ENCODE peak calls at places on chromosomes 11 and 22, in four cellular contexts. T, P, C and S are unnamed samples.

GRCh38 chr11:118628861-118629549 is 21.6 kb downstream of the PHLDB1 start:
- DNase-seq in T (no peak), P (no peak), C (no peak), S (no peak)

GRCh38 chr11:3103076-3103475 is 45.9 kb upstream of the CARS1 start:
- DNase-seq in T (no peak), P (no peak), C (no peak), S (no peak)

GRCh38 chr22:46072981-46073682 is 77.2 kb upstream of the PPARA start:
- DNase-seq in T (no peak), P (no peak), C (no peak), S (no peak)

GRCh38 chr11:66548774-66549630 is 2.3 kb downstream of the ACTN3 start:
- DNase-seq in T (no peak), P (no peak), C (no peak), S (no peak)

GRCh38 chr22:44746836-44747519 is 5.4 kb upstream of the ARHGAP8 start:
- DNase-seq in T (no peak), P (no peak), C (no peak), S (no peak)

GRCh38 chr11:46120711-46121327 is 435 bp downstream of the PHF21A start:
- DNase-seq in T (no peak), P (peak; percentile 27), C (no peak), S (peak; percentile 90)

GRCh38 chr11:6925636-6926207 is 504 bp upstream of the ZNF215 start:
- DNase-seq in T (no peak), P (no peak), C (no peak), S (no peak)

GRCh38 chr11:20597137-20597923 is 2.1 kb upstream of the SLC6A5 start:
- DNase-seq in T (no peak), P (no peak), C (no peak), S (no peak)

GRCh38 chr11:62456630-62457029 is 37.8 kb downstream of the SCGB1A1 start:
- DNase-seq in T (no peak), P (no peak), C (no peak), S (no peak)

GRCh38 chr22:20552450-20552894 is 45.1 kb downstream of the MED15 start:
- DNase-seq in T (no peak), P (no peak), C (no peak), S (no peak)

GRCh38 chr11:31825453-31826391 is 14.6 kb upstream of the PAX6 start:
- DNase-seq in T (no peak), P (no peak), C (no peak), S (no peak)

GRCh38 chr11:88596786-88597185 is 259.2 kb upstream of the CTSC start:
- DNase-seq in T (no peak), P (no peak), C (no peak), S (no peak)

GRCh38 chr11:43968719-43969118 is 26.3 kb downstream of the C11orf96 start:
- DNase-seq in T (no peak), P (no peak), C (no peak), S (no peak)

GRCh38 chr11:63999349-64000025 is 13.2 kb downstream of the OTUB1 start:
- DNase-seq in T (peak; percentile 46), P (no peak), C (no peak), S (peak; percentile 61)

GRCh38 chr11:41289408-41289807 is 170.0 kb downstream of the LRRC4C start:
- DNase-seq in T (no peak), P (no peak), C (no peak), S (no peak)

DNA sequence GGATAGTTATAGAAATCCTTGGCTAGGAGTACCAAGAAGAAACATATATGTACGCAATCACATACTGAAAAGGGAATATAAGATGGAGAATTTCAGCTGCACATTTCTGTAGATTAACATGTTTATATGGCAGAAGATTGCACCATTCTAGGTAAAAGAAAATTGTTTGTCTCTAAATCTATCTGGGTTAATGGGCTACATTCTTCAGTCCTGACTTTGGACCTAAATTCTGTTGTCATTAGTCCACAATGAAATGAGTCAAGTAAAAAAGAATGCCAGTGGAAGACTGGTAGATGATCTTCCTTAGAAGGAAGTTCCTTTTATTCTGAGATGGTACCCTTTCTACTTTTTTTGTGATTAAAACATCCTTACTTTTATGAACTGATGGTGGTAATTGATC is 51.2 kb downstream of the UBASH3B start:
- DNase-seq in T (no peak), P (no peak), C (no peak), S (no peak)
- TF ChIP-seq SUZ12 in T (no peak), P (no peak), C (no peak), S (no peak)

GRCh38 chr11:87493516-87493915 is 455.8 kb downstream of the TMEM135 start:
- DNase-seq in T (peak; percentile 34), P (no peak), C (no peak), S (peak; percentile 75)
- TF ChIP-seq SUZ12 in T (no peak), P (no peak), C (no peak), S (no peak)

GRCh38 chr11:60348116-60348515 is 21.1 kb downstream of the MS4A6E start:
- DNase-seq in T (no peak), P (no peak), C (no peak), S (no peak)

GRCh38 chr11:60344146-60344545 is 17.1 kb downstream of the MS4A6E start:
- DNase-seq in T (no peak), P (no peak), C (no peak), S (no peak)

GRCh38 chr11:60345489-60345888 is 18.4 kb downstream of the MS4A6E start:
- DNase-seq in T (peak; percentile 17), P (no peak), C (no peak), S (peak; percentile 35)

GRCh38 chr11:60347084-60347797 is 20.2 kb downstream of the MS4A6E start:
- DNase-seq in T (no peak), P (no peak), C (no peak), S (no peak)

DNA sequence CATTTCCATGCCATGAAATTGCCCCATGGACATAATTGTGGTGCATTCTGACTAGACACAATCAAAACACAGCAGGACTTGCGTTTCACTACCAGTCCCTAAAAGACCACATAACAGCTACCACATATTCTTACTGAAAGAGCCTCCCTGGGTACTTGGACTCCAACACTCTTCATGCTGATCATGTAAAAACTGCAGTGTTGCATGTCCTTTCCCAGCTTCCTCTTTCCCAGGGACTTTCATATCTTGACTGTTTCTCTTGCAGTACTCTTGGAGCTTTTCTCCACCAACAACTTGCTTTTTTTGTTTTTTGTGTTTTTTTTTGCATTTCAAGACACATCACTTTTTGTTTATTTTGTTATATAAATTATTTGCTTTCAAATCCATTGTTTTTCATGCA is 22.9 kb downstream of the MS4A6E start:
- DNase-seq in T (no peak), P (no peak), C (no peak), S (no peak)
- TF ChIP-seq SUZ12 in T (no peak), P (no peak), C (no peak), S (no peak)

GRCh38 chr11:108307751-108308150 is 84.9 kb downstream of the ATM start:
- DNase-seq in T (no peak), P (no peak), C (no peak), S (no peak)

GRCh38 chr11:108302121-108302785 is 79.4 kb downstream of the ATM start:
- DNase-seq in T (no peak), P (no peak), C (no peak), S (no peak)
- TF ChIP-seq SUZ12 in T (no peak), P (no peak), C (no peak), S (no peak)

GRCh38 chr11:122642971-122643370 is 12.6 kb upstream of the UBASH3B start:
- DNase-seq in T (no peak), P (no peak), C (no peak), S (no peak)
- TF ChIP-seq SUZ12 in T (no peak), P (no peak), C (no peak), S (no peak)

GRCh38 chr11:68692881-68693483 is 8.6 kb downstream of the GAL start:
- DNase-seq in T (no peak), P (no peak), C (no peak), S (no peak)
- TF ChIP-seq SUZ12 in T (no peak), P (no peak), C (no peak), S (no peak)

GRCh38 chr11:60854847-60855725 is 664 bp downstream of the PTGDR2 start:
- DNase-seq in T (no peak), P (no peak), C (no peak), S (no peak)
- TF ChIP-seq SUZ12 in T (no peak), P (no peak), C (no peak), S (no peak)